ENCODE peak calls at places on chromosomes 11 and 22, in six cellular contexts. R, Z, F, V, I and D are unnamed samples.

GRCh38 chr11:86873573-86874083 is 73.3 kb downstream of the PRSS23 start:
- DNase-seq in R (no peak), V (no peak), I (no peak), F (no peak), Z (no peak), D (no peak)

GRCh38 chr11:122375687-122376399 is 259.8 kb upstream of the BLID start:
- DNase-seq in V (peak; percentile 58), F (no peak), I (no peak), Z (peak; percentile 55), R (no peak), D (no peak)

GRCh38 chr11:61730222-61730994 is 22.0 kb upstream of the MYRF start:
- DNase-seq in F (no peak), Z (no peak), R (no peak), V (peak; percentile 35), I (no peak), D (no peak)

GRCh38 chr11:99020324-99021225 is at the start of gene CNTN5:
- DNase-seq in R (peak; percentile 2), F (no peak), Z (no peak), I (no peak), V (peak; percentile 1), D (peak; percentile 6)

GRCh38 chr22:46107089-46107664 is 43.1 kb upstream of the PPARA start:
- DNase-seq in R (no peak), F (peak; percentile 59), V (no peak), I (no peak), Z (no peak), D (no peak)

GRCh38 chr11:36463781-36464180 is 46.3 kb downstream of the TRAF6 start:
- DNase-seq in V (peak; percentile 76), R (no peak), I (no peak), Z (no peak), F (no peak), D (no peak)

GRCh38 chr22:47238886-47239860 is 476.7 kb downstream of the TBC1D22A start:
- DNase-seq in F (no peak), V (no peak), R (no peak), I (no peak), Z (no peak), D (no peak)

GRCh38 chr11:61126266-61126665 is 24.0 kb downstream of the CD5 start:
- DNase-seq in V (no peak), F (peak; percentile 80), R (no peak), I (no peak), Z (no peak), D (peak; percentile 33)

GRCh38 chr11:26558191-26558590 is 13.9 kb downstream of the MUC15 start:
- DNase-seq in Z (no peak), F (no peak), R (no peak), I (no peak), V (no peak), D (no peak)

GRCh38 chr11:64267207-64267945 is 16.0 kb downstream of the PLCB3 start:
- DNase-seq in I (no peak), R (no peak), F (no peak), V (no peak), Z (no peak), D (no peak)

GRCh38 chr11:134069996-134070845 is 1.3 kb downstream of the JAM3 start:
- DNase-seq in F (no peak), I (no peak), Z (no peak), R (no peak), V (no peak), D (no peak)

GRCh38 chr11:113873241-113873626 is 2.1 kb downstream of the USP28 start:
- DNase-seq in V (no peak), I (no peak), Z (no peak), F (no peak), R (no peak), D (no peak)

GRCh38 chr11:66115638-66116410 is 45.8 kb downstream of the PACS1 start:
- DNase-seq in V (no peak), F (no peak), R (no peak), I (no peak), Z (no peak), D (no peak)

GRCh38 chr11:34891611-34892010 is 24.6 kb downstream of the APIP start:
- DNase-seq in I (no peak), R (no peak), F (no peak), V (no peak), Z (no peak), D (no peak)